ENCODE peak calls at places on chromosomes 13 and 19, in nine cellular contexts. U is sigmoid colon, X is transverse colon, O is ovary, E is heart left ventricle, S is HCT116, T is uterus, K is tibial nerve, F is H1. D is an unnamed sample.

GRCh38 chr13:62387642-62388041 is 972.0 kb upstream of the PCDH20 start:
- DNase-seq in U (no peak), X (no peak), O (no peak), E (no peak), S (peak), T (no peak), K (no peak), F (no peak), D (no peak)

GRCh38 chr19:13262450-13262849 is 112.2 kb downstream of the IER2 start:
- DNase-seq in U (no peak), X (no peak), O (no peak), E (no peak), S (no peak), T (peak), K (no peak), F (no peak), D (no peak)

GRCh38 chr19:15038304-15038703 is 11.0 kb upstream of the CASP14 start:
- DNase-seq in U (no peak), X (no peak), O (no peak), E (no peak), S (no peak), T (peak), K (peak), F (no peak), D (no peak)

GRCh38 chr13:114237415-114238112 is 2.9 kb downstream of the CDC16 start:
- DNase-seq in U (no peak), X (no peak), O (no peak), E (no peak), S (no peak), T (no peak), K (no peak), F (no peak), D (no peak)

GRCh38 chr13:25247345-25247744 is 39.9 kb downstream of the MTMR6 start:
- DNase-seq in U (no peak), X (no peak), O (no peak), E (no peak), S (no peak), T (no peak), K (no peak), F (no peak), D (no peak)

GRCh38 chr13:43309301-43309700 is 285.9 kb downstream of the DNAJC15 start:
- DNase-seq in U (no peak), X (no peak), O (no peak), E (no peak), S (no peak), T (no peak), K (no peak), F (no peak), D (no peak)

GRCh38 chr13:22903925-22904324 is 276.9 kb upstream of the SGCG start:
- DNase-seq in U (no peak), X (no peak), O (no peak), E (no peak), S (no peak), T (no peak), K (no peak), F (no peak), D (no peak)

GRCh38 chr13:50596776-50597203 is 246.7 kb downstream of the DLEU7 start:
- DNase-seq in U (no peak), X (no peak), O (no peak), E (peak), S (no peak), T (no peak), K (no peak), F (no peak), D (no peak)

GRCh38 chr19:2612619-2613249 is 89.8 kb downstream of the GNG7 start:
- DNase-seq in U (peak), X (no peak), O (no peak), E (no peak), S (no peak), T (no peak), K (no peak), F (no peak), D (no peak)

GRCh38 chr19:32322541-32322940 is 22.9 kb upstream of the ZNF507 start:
- DNase-seq in U (no peak), X (peak), O (no peak), E (no peak), S (no peak), T (no peak), K (no peak), F (no peak), D (no peak)
- TF ChIP-seq POLR2A in U (no peak), X (no peak), O (no peak), E (no peak), S (no peak), T (no peak), K (no peak), F (no peak), D (no peak)

GRCh38 chr19:52637718-52638585 is at the start of gene ZNF83:
- DNase-seq in U (peak), X (peak), O (peak), E (peak), S (peak), T (peak), K (peak), F (peak), D (peak)
- TF ChIP-seq POLR2A in U (peak), X (peak), O (peak), E (peak), S (no peak), T (peak), K (no peak), F (peak), D (no peak)

DNA sequence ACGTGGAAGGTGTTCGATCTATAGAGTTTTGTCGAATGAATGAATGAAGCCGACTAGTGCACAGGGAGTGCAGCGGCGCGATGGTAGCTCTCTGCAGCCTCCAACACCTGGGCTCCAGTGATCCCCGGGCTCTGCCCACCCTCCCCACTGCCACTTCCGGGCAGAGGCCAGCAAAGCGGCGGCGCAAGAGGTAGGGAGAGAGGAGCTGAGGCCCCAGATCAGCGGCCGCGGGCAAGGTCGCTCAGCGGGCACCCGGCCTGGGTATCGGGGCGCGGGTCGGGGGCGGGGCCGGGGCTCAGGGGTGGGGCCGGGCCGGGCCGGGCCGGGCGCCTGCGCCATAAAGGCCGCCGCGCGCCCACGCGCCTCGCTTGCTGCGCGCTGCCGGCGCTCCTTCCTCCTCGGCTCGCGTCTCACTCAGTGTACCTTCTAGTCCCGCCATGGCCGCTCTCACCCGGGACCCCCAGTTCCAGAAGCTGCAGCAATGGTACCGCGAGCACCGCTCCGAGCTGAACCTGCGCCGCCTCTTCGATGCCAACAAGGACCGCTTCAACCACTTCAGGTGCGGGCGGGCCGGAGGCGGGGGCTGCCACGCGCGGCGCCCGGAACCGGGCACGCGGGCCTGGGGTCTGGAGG is at the start of gene GPI:
- DNase-seq in U (peak), X (peak), O (peak), E (peak), S (no peak), T (peak), K (peak), F (peak), D (peak)
- TF ChIP-seq POLR2A in U (no peak), X (peak), O (no peak), E (peak), S (peak), T (peak), K (no peak), F (peak), D (no peak)

GRCh38 chr19:55484571-55485438 is at the start of gene NAT14:
- DNase-seq in U (peak), X (peak), O (peak), E (peak), S (no peak), T (peak), K (no peak), F (peak), D (peak)
- TF ChIP-seq POLR2A in U (no peak), X (peak), O (peak), E (peak), S (no peak), T (peak), K (no peak), F (peak), D (no peak)

GRCh38 chr19:10831980-10832658 is 3.9 kb downstream of the TMED1 start:
- DNase-seq in U (no peak), X (no peak), O (no peak), E (no peak), S (no peak), T (no peak), K (no peak), F (no peak), D (no peak)
- TF ChIP-seq POLR2A in U (no peak), X (no peak), O (no peak), E (no peak), S (no peak), T (no peak), K (no peak), F (no peak), D (no peak)

DNA sequence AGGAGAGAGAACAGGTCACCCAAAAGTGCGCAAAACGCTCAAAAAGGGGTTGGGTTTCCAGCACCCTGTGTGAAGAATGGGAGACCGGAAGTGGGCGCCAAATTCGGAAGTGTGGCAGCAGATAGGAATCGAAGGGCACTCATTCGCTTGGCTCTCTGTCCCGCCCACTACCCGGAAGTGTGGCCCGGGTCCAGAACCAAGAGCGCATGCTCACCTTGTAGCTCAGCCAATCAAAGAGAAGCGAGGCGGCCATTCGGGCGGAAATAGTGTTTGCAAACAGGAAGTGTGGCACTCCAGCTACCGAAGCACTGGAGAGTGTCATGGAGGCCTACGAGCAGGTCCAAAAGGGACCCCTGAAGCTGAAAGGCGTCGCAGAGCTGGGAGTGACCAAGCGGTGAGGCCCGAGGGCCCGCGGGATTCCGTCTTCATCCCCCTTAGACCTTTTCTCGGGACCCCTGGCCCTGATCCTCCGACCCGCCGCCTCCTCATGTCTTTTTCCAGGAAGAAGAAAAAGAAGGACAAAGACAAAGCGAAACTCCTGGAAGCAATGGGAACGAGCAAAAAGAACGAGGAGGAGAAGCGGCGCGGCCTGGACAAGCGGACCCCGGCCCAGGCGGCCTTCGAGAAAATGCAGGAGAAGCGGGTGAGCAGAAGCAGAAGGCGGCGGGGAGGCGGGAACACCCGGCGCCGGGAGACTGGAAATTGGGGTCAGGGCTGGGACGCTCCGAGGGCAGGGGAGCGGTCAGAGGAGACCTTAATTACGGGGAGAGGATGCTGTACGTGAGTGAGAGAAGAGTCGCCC is at the start of gene FAM32A:
- DNase-seq in U (peak), X (peak), O (peak), E (peak), S (peak), T (peak), K (peak), F (peak), D (peak)
- TF ChIP-seq POLR2A in U (peak), X (peak), O (peak), E (peak), S (peak), T (peak), K (peak), F (peak), D (no peak)

DNA sequence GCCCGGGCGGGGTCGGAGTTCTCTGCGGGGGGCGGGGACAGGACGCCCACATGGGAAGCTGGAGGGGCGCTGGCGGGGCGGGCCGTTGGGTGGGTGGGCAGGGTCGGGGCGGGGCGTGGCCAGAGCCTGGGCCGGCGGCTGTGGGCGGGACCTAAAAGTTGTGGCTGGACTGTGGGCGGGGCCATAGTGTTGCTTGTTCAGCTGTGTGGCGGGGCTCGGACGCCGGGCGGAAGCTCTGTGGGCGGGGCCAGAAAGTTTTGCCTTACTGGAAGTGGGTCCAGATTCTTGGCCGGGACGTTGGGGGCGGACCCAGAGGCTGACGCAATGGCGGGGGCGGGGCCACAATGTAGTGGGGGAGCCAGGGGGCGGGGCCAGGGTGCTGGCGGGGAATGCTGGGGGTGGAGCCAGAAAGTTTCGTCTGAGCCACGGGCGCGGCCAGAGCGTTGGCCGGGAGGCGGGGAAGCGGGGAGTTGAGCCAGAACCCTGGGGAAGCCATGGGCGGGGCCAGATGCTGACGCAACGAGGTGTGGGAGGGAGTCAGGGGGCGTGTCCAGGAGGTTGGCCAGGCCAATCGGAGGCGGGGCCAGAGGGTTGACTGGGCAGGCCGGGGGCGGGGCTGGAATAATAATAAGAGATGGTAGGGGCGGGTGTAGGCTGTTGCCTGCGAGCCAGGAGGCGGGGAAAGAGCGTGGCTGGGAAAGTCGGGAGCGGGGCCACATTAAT is 524 bp downstream of the CCDC9 start:
- DNase-seq in U (peak), X (peak), O (peak), E (peak), S (peak), T (peak), K (peak), F (peak), D (peak)
- TF ChIP-seq POLR2A in U (no peak), X (no peak), O (no peak), E (no peak), S (no peak), T (no peak), K (no peak), F (no peak), D (no peak)

D was measured in stomach.